ENCODE peak calls at places on chromosomes 12 and 14, in ten cellular contexts. X is GM23338; B is astrocyte of the spinal cord; Q is ecto neural progenitor cell; H is ELR; V is activated CD4-positive, alpha-beta T cell treated with anti-CD3 and anti-CD28 coated beads, Interleukin-2, amount 10 ng/mL, durations not matched to agents 7 days and 5 days; Z is AG04449; G is HepG2; R is A549; W is tibial nerve. C is an unnamed sample.

GRCh38 chr12:3761116-3761770 is 8.3 kb upstream of the CRACR2A start:
- DNase-seq in X (no peak), B (no peak), Q (no peak), H (no peak), V (no peak), Z (no peak), G (no peak), R (no peak), W (no peak), C (peak; percentile 32)

GRCh38 chr12:122984612-122985358 is 4.3 kb downstream of the ARL6IP4 start:
- DNase-seq in X (no peak), B (no peak), Q (no peak), H (no peak), V (no peak), Z (no peak), G (peak; percentile 81), R (no peak), W (no peak), C (no peak)

GRCh38 chr12:111091036-111091435 is 170.7 kb upstream of the MYL2 start:
- DNase-seq in X (no peak), B (no peak), Q (no peak), H (no peak), V (no peak), Z (no peak), G (no peak), R (no peak), W (no peak), C (no peak)

GRCh38 chr14:88541324-88541723 is 13.5 kb downstream of the PTPN21 start:
- DNase-seq in X (no peak), B (no peak), Q (no peak), H (peak; percentile 44), V (no peak), Z (no peak), G (no peak), R (no peak), W (no peak), C (no peak)

GRCh38 chr14:104245075-104245474 is 106.7 kb downstream of the KIF26A start:
- DNase-seq in X (no peak), B (no peak), Q (no peak), H (no peak), V (no peak), Z (no peak), G (no peak), R (no peak), W (no peak), C (no peak)

GRCh38 chr12:118183711-118184110 is 47.8 kb downstream of the PEBP1 start:
- DNase-seq in X (no peak), B (no peak), Q (no peak), H (peak; percentile 35), V (no peak), Z (no peak), G (no peak), R (no peak), W (no peak), C (no peak)

GRCh38 chr12:114936148-114937099 is 252.4 kb upstream of the TBX3 start:
- DNase-seq in X (no peak), B (peak; percentile 65), Q (no peak), H (peak; percentile 93), V (no peak), Z (no peak), G (no peak), R (no peak), W (no peak), C (peak; percentile 30)

GRCh38 chr12:120368789-120369475 is at the start of gene MSI1:
- DNase-seq in X (peak; percentile 43), B (no peak), Q (peak; percentile 81), H (no peak), V (no peak), Z (no peak), G (no peak), R (no peak), W (no peak), C (no peak)

GRCh38 chr14:77184396-77185092 is 2.9 kb downstream of the TMEM63C start:
- DNase-seq in X (no peak), B (no peak), Q (no peak), H (no peak), V (no peak), Z (no peak), G (no peak), R (no peak), W (no peak), C (no peak)

GRCh38 chr14:25049127-25049558 is 804 bp downstream of the STXBP6 start:
- DNase-seq in X (peak; percentile 45), B (peak; percentile 11), Q (no peak), H (no peak), V (no peak), Z (no peak), G (no peak), R (no peak), W (no peak), C (peak; percentile 7)

GRCh38 chr14:34930591-34931069 is 52.2 kb upstream of the SRP54 start:
- DNase-seq in X (no peak), B (no peak), Q (no peak), H (no peak), V (peak; percentile 33), Z (no peak), G (no peak), R (no peak), W (no peak), C (no peak)

GRCh38 chr14:51202914-51203665 is 37.0 kb upstream of the TMX1 start:
- DNase-seq in X (no peak), B (no peak), Q (no peak), H (no peak), V (no peak), Z (no peak), G (no peak), R (no peak), W (no peak), C (no peak)

GRCh38 chr12:131896080-131896810 is 1.8 kb downstream of the ULK1 start:
- DNase-seq in X (peak; percentile 91), B (peak; percentile 91), Q (peak; percentile 95), H (peak; percentile 86), V (peak; percentile 63), Z (peak; percentile 40), G (peak; percentile 83), R (peak; percentile 94), W (peak; percentile 90), C (peak; percentile 89)

GRCh38 chr14:24053548-24054323 is 1.9 kb downstream of the CARMIL3 start:
- DNase-seq in X (no peak), B (no peak), Q (no peak), H (no peak), V (no peak), Z (no peak), G (no peak), R (no peak), W (no peak), C (no peak)

GRCh38 chr12:98332626-98333025 is 182.8 kb upstream of the TMPO start:
- DNase-seq in X (no peak), B (no peak), Q (no peak), H (no peak), V (no peak), Z (no peak), G (no peak), R (peak; percentile 11), W (no peak), C (no peak)

GRCh38 chr14:95698287-95698686 is 12.1 kb downstream of the TCL1B start:
- DNase-seq in X (no peak), B (no peak), Q (no peak), H (no peak), V (no peak), Z (no peak), G (no peak), R (no peak), W (no peak), C (no peak)

GRCh38 chr12:109612975-109613502 is 39.4 kb downstream of the MVK start:
- DNase-seq in X (peak; percentile 57), B (peak; percentile 5), Q (no peak), H (peak; percentile 53), V (no peak), Z (no peak), G (peak; percentile 41), R (peak; percentile 55), W (no peak), C (peak; percentile 41)

GRCh38 chr14:95730126-95730525 is 16.2 kb upstream of the TCL1A start:
- DNase-seq in X (no peak), B (no peak), Q (no peak), H (no peak), V (no peak), Z (no peak), G (no peak), R (no peak), W (no peak), C (no peak)

GRCh38 chr14:29851397-29851796 is 76.2 kb downstream of the PRKD1 start:
- DNase-seq in X (no peak), B (peak; percentile 47), Q (no peak), H (no peak), V (no peak), Z (peak; percentile 44), G (no peak), R (no peak), W (no peak), C (peak; percentile 75)

GRCh38 chr14:100221419-100222218 is 17.3 kb upstream of the YY1 start:
- DNase-seq in X (peak; percentile 91), B (peak; percentile 72), Q (peak; percentile 75), H (peak; percentile 64), V (peak; percentile 84), Z (peak; percentile 9), G (peak; percentile 77), R (no peak), W (no peak), C (peak; percentile 80)

GRCh38 chr12:6199531-6200265 is 502 bp upstream of the CD9 start:
- DNase-seq in X (peak; percentile 85), B (no peak), Q (peak; percentile 80), H (peak; percentile 48), V (no peak), Z (no peak), G (no peak), R (peak; percentile 51), W (no peak), C (peak; percentile 53)

GRCh38 chr12:65637774-65638173 is 186.5 kb upstream of the HMGA2 start:
- DNase-seq in X (no peak), B (peak; percentile 61), Q (no peak), H (peak; percentile 78), V (no peak), Z (peak; percentile 37), G (no peak), R (no peak), W (no peak), C (peak; percentile 41)

GRCh38 chr14:102517412-102518062 is 8.0 kb upstream of the ANKRD9 start:
- DNase-seq in X (peak; percentile 54), B (no peak), Q (peak; percentile 75), H (no peak), V (no peak), Z (no peak), G (no peak), R (no peak), W (no peak), C (no peak)

GRCh38 chr14:24132061-24132685 is 1.7 kb downstream of the FITM1 start:
- DNase-seq in X (no peak), B (no peak), Q (no peak), H (no peak), V (no peak), Z (no peak), G (no peak), R (no peak), W (no peak), C (no peak)

GRCh38 chr12:113898466-113898865 is 67.7 kb downstream of the RBM19 start:
- DNase-seq in X (no peak), B (no peak), Q (no peak), H (no peak), V (no peak), Z (no peak), G (no peak), R (no peak), W (no peak), C (no peak)

GRCh38 chr12:96308881-96309280 is 91.4 kb downstream of the CDK17 start:
- DNase-seq in X (no peak), B (peak; percentile 56), Q (no peak), H (no peak), V (no peak), Z (no peak), G (no peak), R (no peak), W (no peak), C (peak; percentile 42)

GRCh38 chr12:54384591-54385041 is at the start of gene ZNF385A:
- DNase-seq in X (no peak), B (no peak), Q (no peak), H (peak; percentile 20), V (no peak), Z (no peak), G (no peak), R (no peak), W (no peak), C (no peak)

GRCh38 chr12:90229771-90230170 is 521.1 kb upstream of the ATP2B1 start:
- DNase-seq in X (peak; percentile 68), B (no peak), Q (no peak), H (no peak), V (no peak), Z (no peak), G (no peak), R (no peak), W (no peak), C (peak; percentile 30)